ENCODE peak calls at places on chromosomes 4 and X, in ten cellular contexts. I is fibroblast of the aortic adventitia, Q is GM10248, W is NB4, S is RWPE1, T is brain microvascular endothelial cell, Z is adrenal gland, B is BJ, A is fibroblast of lung, X is Caco-2. M is an unnamed sample.

GRCh38 chr4:26806331-26806730 is 54.3 kb upstream of the STIM2 start:
- DNase-seq in Q (no peak), I (no peak), S (peak; percentile 10), W (no peak), B (no peak), X (no peak), T (no peak), A (no peak), Z (no peak), M (peak; percentile 14)

GRCh38 chrX:57266871-57267270 is 19.6 kb upstream of the FAAH2 start:
- DNase-seq in A (no peak), T (no peak), I (no peak), Q (no peak), S (no peak), X (no peak), Z (no peak), W (no peak), B (no peak), M (no peak)

GRCh38 chr4:38177035-38177791 is 217.0 kb downstream of the PTTG2 start:
- DNase-seq in B (no peak), X (no peak), Q (no peak), Z (no peak), I (peak; percentile 82), W (peak; percentile 77), S (no peak), A (peak; percentile 72), T (peak; percentile 53), M (no peak)

GRCh38 chr4:37639551-37640293 is 46.5 kb downstream of the RELL1 start:
- DNase-seq in Z (no peak), X (no peak), Q (no peak), S (no peak), B (no peak), A (peak; percentile 16), W (no peak), T (no peak), I (peak; percentile 48), M (no peak)

GRCh38 chr4:184103755-184104367 is 113.8 kb downstream of the ENPP6 start:
- DNase-seq in T (no peak), W (no peak), B (no peak), Z (no peak), A (no peak), X (no peak), Q (no peak), I (no peak), S (no peak), M (no peak)

GRCh38 chr4:163048447-163048846 is 118.2 kb downstream of the NAF1 start:
- DNase-seq in W (peak; percentile 36), S (peak; percentile 19), X (no peak), B (no peak), T (peak; percentile 42), I (peak; percentile 4), Z (peak; percentile 42), Q (peak; percentile 32), A (peak; percentile 3), M (peak; percentile 51)

GRCh38 chr4:114688063-114688462 is 89.5 kb downstream of the UGT8 start:
- DNase-seq in T (no peak), X (no peak), B (no peak), A (no peak), Z (no peak), Q (no peak), W (no peak), S (no peak), I (no peak), M (no peak)

GRCh38 chr4:116599859-116600258 is 485.5 kb downstream of the TRAM1L1 start:
- DNase-seq in S (no peak), W (peak; percentile 24), T (no peak), Q (peak; percentile 11), B (no peak), X (no peak), A (no peak), Z (peak; percentile 18), I (no peak), M (no peak)

GRCh38 chrX:29024813-29025342 is 437.6 kb downstream of the IL1RAPL1 start:
- DNase-seq in B (no peak), T (no peak), S (no peak), X (no peak), Z (no peak), A (peak; percentile 31), W (peak; percentile 65), I (no peak), Q (no peak), M (no peak)

GRCh38 chr4:91028223-91028622 is 901.0 kb downstream of the CCSER1 start:
- DNase-seq in W (no peak), S (no peak), Q (no peak), B (no peak), I (no peak), A (no peak), X (no peak), Z (no peak), T (no peak), M (no peak)

GRCh38 chrX:96435636-96436035 is 249.0 kb upstream of the DIAPH2 start:
- DNase-seq in S (no peak), W (no peak), Q (no peak), B (no peak), T (peak; percentile 11), X (no peak), A (peak; percentile 39), Z (no peak), I (peak; percentile 45), M (no peak)

GRCh38 chrX:78321809-78322208 is 5.6 kb downstream of the CYSLTR1 start:
- DNase-seq in Z (peak; percentile 39), B (no peak), A (no peak), W (peak; percentile 93), Q (peak; percentile 33), S (no peak), X (no peak), I (no peak), T (no peak), M (peak; percentile 40)

GRCh38 chrX:22163306-22163705 is 109.4 kb upstream of the CBLL2 start:
- DNase-seq in Q (no peak), T (no peak), W (no peak), A (no peak), I (no peak), Z (no peak), S (no peak), B (no peak), X (no peak), M (no peak)

GRCh38 chrX:22155126-22155525 is 117.6 kb upstream of the CBLL2 start:
- DNase-seq in Q (no peak), A (no peak), S (no peak), X (no peak), W (no peak), I (no peak), B (no peak), T (no peak), Z (no peak), M (no peak)

GRCh38 chrX:22164770-22165388 is 107.8 kb upstream of the CBLL2 start:
- DNase-seq in Q (no peak), B (no peak), X (no peak), T (peak; percentile 6), A (peak; percentile 53), Z (no peak), S (peak; percentile 15), W (no peak), I (peak; percentile 28), M (peak; percentile 56)

GRCh38 chrX:22159071-22159470 is 113.6 kb upstream of the CBLL2 start:
- DNase-seq in T (peak; percentile 47), W (no peak), X (no peak), B (no peak), I (peak; percentile 60), Q (no peak), A (peak; percentile 43), S (no peak), Z (no peak), M (peak; percentile 57)
- TF ChIP-seq CTCF in T (no peak), W (no peak), X (no peak), B (no peak), I (no peak), Q (no peak), A (no peak), S (no peak), Z (no peak), M (no peak)

GRCh38 chr4:55435136-55435535 is 39.4 kb downstream of the TMEM165 start:
- DNase-seq in Q (no peak), X (no peak), A (peak; percentile 46), T (no peak), W (no peak), B (no peak), S (no peak), Z (no peak), I (peak; percentile 51), M (peak; percentile 50)
- TF ChIP-seq CTCF in Q (peak; percentile 7), X (no peak), A (peak; percentile 24), T (peak; percentile 50), W (no peak), B (peak; percentile 38), S (no peak), Z (peak; percentile 12), I (peak; percentile 24), M (peak; percentile 60)

GRCh38 chr4:7526929-7527535 is 92.3 kb upstream of the PSAPL1 start:
- DNase-seq in T (no peak), Q (no peak), A (no peak), I (no peak), X (no peak), Z (no peak), B (no peak), W (no peak), S (no peak), M (no peak)
- TF ChIP-seq CTCF in T (no peak), Q (no peak), A (no peak), I (no peak), X (no peak), Z (no peak), B (no peak), W (no peak), S (no peak), M (no peak)

GRCh38 chrX:104450316-104450715 is 115.7 kb upstream of the IL1RAPL2 start:
- DNase-seq in Q (no peak), B (no peak), W (no peak), Z (no peak), S (no peak), X (no peak), T (no peak), A (no peak), I (no peak), M (no peak)
- TF ChIP-seq CTCF in Q (no peak), B (no peak), W (no peak), Z (no peak), S (no peak), X (no peak), T (no peak), A (no peak), I (no peak), M (no peak)

M was measured in PC-3.